ENCODE peak calls at places on chromosome X, in seven cellular contexts. C is fibroblast of the aortic adventitia, A is bronchial epithelial cell, O is fibroblast of lung, L is psoas muscle, W is foreskin fibroblast, I is D721Med. V is an unnamed sample.

GRCh38 chrX:57453901-57454300 is 137.9 kb upstream of the ZXDB start:
- DNase-seq in W (no peak), L (no peak), O (no peak), I (no peak), C (peak), A (peak), V (no peak)

GRCh38 chrX:104565791-104566687 is at the start of gene IL1RAPL2:
- DNase-seq in L (peak), I (no peak), W (peak), O (peak), A (peak), C (no peak), V (no peak)

GRCh38 chrX:4035874-4036273 is 322.4 kb upstream of the PRKX start:
- DNase-seq in O (no peak), I (no peak), C (no peak), W (no peak), L (no peak), A (no peak), V (no peak)

GRCh38 chrX:153495362-153495751 is 577 bp downstream of the BGN start:
- DNase-seq in L (no peak), O (peak), A (peak), C (peak), I (no peak), W (peak), V (no peak)

GRCh38 chrX:13742397-13743176 is 8.0 kb downstream of the OFD1 start:
- DNase-seq in L (no peak), C (no peak), A (peak), W (no peak), O (no peak), I (no peak), V (no peak)

GRCh38 chrX:30659421-30659820 is 6.2 kb downstream of the GK start:
- DNase-seq in I (no peak), W (peak), C (peak), O (peak), L (no peak), A (peak), V (no peak)

GRCh38 chrX:40176979-40177430 is 79.2 kb upstream of the BCOR start:
- DNase-seq in I (no peak), C (no peak), O (no peak), A (no peak), W (no peak), L (peak), V (no peak)

GRCh38 chrX:44042731-44043130 is 69.5 kb upstream of the NDP start:
- DNase-seq in O (peak), W (peak), I (no peak), C (peak), A (no peak), L (no peak), V (no peak)

GRCh38 chrX:100328342-100328741 is 81.7 kb downstream of the PCDH19 start:
- DNase-seq in I (no peak), W (no peak), C (no peak), L (no peak), A (no peak), O (no peak), V (no peak)

GRCh38 chrX:19613645-19614323 is 98.5 kb upstream of the MAP3K15 start:
- DNase-seq in A (no peak), I (no peak), L (peak), O (no peak), W (no peak), C (no peak), V (no peak)

GRCh38 chrX:115539841-115540240 is 21.1 kb upstream of the PLS3 start:
- DNase-seq in I (no peak), O (no peak), C (no peak), L (no peak), A (no peak), W (no peak), V (no peak)

GRCh38 chrX:16826207-16826606 is 39.9 kb downstream of the TXLNG start:
- DNase-seq in W (peak), C (peak), O (peak), A (peak), I (no peak), L (no peak), V (no peak)

GRCh38 chrX:1554469-1555210 is 17.7 kb upstream of the P2RY8 start:
- DNase-seq in A (no peak), O (no peak), C (no peak), L (no peak), I (no peak), W (no peak), V (peak)

GRCh38 chrX:70494441-70494840 is 49.8 kb downstream of the DLG3 start:
- DNase-seq in O (no peak), I (no peak), C (no peak), L (no peak), A (peak), W (peak), V (no peak)

GRCh38 chrX:45775462-45775861 is 574.8 kb upstream of the DIPK2B start:
- DNase-seq in O (peak), I (no peak), W (peak), L (no peak), A (peak), C (peak), V (no peak)

GRCh38 chrX:48831909-48832291 is 3.5 kb downstream of the PCSK1N start:
- DNase-seq in I (no peak), L (no peak), W (peak), C (no peak), O (no peak), A (no peak), V (no peak)

GRCh38 chrX:120746153-120746552 is 116.3 kb upstream of the C1GALT1C1 start:
- DNase-seq in C (no peak), O (no peak), A (no peak), L (no peak), W (no peak), I (no peak), V (no peak)

GRCh38 chrX:104566921-104567501 is 1.0 kb downstream of the IL1RAPL2 start:
- DNase-seq in C (no peak), L (peak), A (no peak), I (no peak), W (peak), O (no peak), V (no peak)

GRCh38 chrX:8738588-8739189 is 6.8 kb upstream of the ANOS1 start:
- DNase-seq in C (peak), W (peak), A (no peak), O (peak), L (no peak), I (no peak), V (no peak)

GRCh38 chrX:22577181-22577580 is 304.5 kb downstream of the CBLL2 start:
- DNase-seq in O (peak), W (peak), A (peak), C (peak), L (no peak), I (no peak), V (no peak)

GRCh38 chrX:155070663-155070974 is 317 bp downstream of the CMC4 start:
- DNase-seq in W (no peak), L (no peak), A (no peak), I (no peak), C (no peak), O (no peak), V (no peak)

GRCh38 chrX:13005671-13006473 is 31.0 kb downstream of the TMSB4X start:
- DNase-seq in A (no peak), L (no peak), O (peak), I (no peak), C (peak), W (no peak), V (no peak)

GRCh38 chrX:3286196-3286920 is 60.1 kb downstream of the MXRA5 start:
- DNase-seq in O (peak), W (peak), C (peak), I (no peak), L (no peak), A (peak), V (peak)

GRCh38 chrX:115266300-115266699 is 23.2 kb upstream of the LUZP4 start:
- DNase-seq in L (no peak), W (no peak), A (no peak), I (no peak), O (no peak), C (no peak), V (no peak)

GRCh38 chrX:45479196-45479834 is 278.6 kb upstream of the DIPK2B start:
- DNase-seq in W (peak), I (no peak), L (no peak), A (peak), C (peak), O (peak), V (no peak)

GRCh38 chrX:24002792-24003191 is 24.2 kb downstream of the KLHL15 start:
- DNase-seq in L (no peak), O (no peak), C (no peak), W (no peak), A (no peak), I (no peak), V (no peak)

GRCh38 chrX:102840871-102841705 is 96.0 kb upstream of the RAB40AL start:
- DNase-seq in W (peak), I (no peak), L (no peak), C (peak), O (peak), A (peak), V (no peak)

GRCh38 chrX:72299891-72300630 is 5.7 kb downstream of the CITED1 start:
- DNase-seq in C (no peak), O (no peak), L (no peak), W (peak), I (no peak), A (no peak), V (no peak)

GRCh38 chrX:9127991-9128390 is 94.1 kb upstream of the FAM9B start:
- DNase-seq in W (no peak), L (no peak), I (no peak), A (no peak), C (no peak), O (no peak), V (no peak)

GRCh38 chrX:94831364-94831763 is 1157.4 kb downstream of the FAM133A start:
- DNase-seq in A (peak), O (no peak), I (no peak), L (no peak), W (peak), C (peak), V (no peak)
- TF ChIP-seq CTCF in A (peak), O (no peak), I (peak), L (peak), W (no peak), C (peak), V (peak)

DNA sequence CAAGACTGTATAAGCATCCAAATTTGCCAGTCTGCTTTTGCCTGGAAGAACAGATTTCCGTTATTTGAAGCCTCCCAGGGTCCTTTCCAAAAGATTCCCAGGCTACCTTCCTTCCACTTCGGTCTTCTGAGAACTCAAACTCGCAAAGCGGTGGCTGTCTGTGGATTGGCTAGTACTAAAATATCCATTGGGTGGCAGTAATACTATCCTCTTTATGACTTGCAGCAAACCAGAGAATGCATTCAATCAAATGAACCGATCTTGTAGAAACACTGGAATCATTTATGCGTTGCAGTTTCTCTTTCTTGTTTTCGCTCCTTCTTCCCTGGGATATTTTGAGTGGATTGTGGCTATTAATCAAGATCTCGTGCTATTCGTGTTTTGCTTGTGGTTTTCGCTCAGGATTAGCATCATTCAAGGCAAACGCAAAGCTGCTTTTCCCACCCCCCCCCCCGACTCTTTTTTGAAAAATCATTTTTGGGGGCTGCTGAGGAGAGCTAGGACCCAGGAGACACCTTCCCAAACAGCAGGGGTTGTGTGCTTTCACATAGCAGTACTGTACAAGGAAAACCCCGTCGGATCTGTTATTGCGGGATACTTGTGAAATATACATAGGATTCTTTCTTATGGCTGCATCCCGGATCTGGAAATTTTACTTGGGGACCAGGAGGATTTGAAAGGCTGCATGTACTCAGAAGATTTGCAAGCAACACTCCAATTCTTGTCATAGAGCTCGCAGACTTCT is at the start of gene IL1RAPL1:
- DNase-seq in A (peak), I (no peak), C (peak), L (no peak), O (peak), W (peak), V (no peak)
- TF ChIP-seq CTCF in A (peak), I (no peak), C (no peak), L (no peak), O (peak), W (no peak), V (peak)

DNA sequence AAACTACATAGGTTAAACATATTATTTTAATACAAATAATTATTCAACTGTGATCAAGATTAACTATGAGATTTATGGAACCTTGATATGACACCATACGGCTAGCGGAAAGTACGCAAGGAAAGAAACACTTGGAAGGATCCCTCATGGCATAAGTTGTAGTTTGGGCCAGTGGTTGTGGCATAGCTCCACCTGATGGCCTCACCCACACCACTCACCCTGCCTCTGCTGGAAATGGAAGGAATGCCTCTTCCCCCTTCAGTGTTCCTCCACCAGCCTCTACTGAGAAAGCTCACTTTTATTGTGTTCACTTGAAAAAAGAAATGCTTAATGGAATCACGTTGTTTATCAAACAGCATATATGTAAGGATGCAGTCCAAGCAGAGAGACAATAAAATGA is 86.4 kb downstream of the BMP15 start:
- DNase-seq in I (no peak), W (no peak), A (no peak), C (no peak), L (no peak), O (no peak), V (no peak)
- TF ChIP-seq CTCF in I (no peak), W (no peak), A (no peak), C (no peak), L (no peak), O (no peak), V (no peak)

GRCh38 chrX:47643926-47644325 is 6.4 kb downstream of the ELK1 start:
- DNase-seq in L (no peak), C (peak), I (no peak), W (peak), O (peak), A (no peak), V (no peak)
- TF ChIP-seq CTCF in L (no peak), C (peak), I (peak), W (no peak), O (peak), A (peak), V (peak)

DNA sequence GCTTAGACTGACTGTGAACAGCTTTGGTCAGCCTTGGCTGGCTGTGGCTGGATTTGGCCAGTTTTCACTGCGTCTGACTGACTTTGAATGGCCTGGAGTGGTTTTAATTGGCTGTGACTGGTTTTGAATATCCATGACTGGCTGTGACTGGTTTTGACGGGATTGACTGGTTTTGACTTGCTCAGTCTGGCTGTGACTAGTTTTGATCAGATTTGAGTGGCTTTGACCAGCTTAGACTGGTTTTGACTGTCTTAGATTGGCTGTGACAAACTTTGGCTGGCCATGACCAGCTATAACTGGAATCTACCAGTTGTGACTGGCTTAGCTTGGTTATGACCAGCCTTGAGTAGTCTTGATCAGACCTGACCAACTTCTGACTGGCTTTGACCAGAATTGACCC is 168.4 kb upstream of the AMOT start:
- DNase-seq in C (no peak), O (no peak), I (no peak), A (no peak), W (no peak), L (no peak), V (no peak)
- TF ChIP-seq CTCF in C (no peak), O (no peak), I (no peak), A (no peak), W (no peak), L (no peak), V (no peak)

GRCh38 chrX:47570794-47571193 is 9.8 kb downstream of the ARAF start:
- DNase-seq in I (no peak), A (no peak), L (no peak), W (no peak), O (no peak), C (no peak), V (no peak)
- TF ChIP-seq CTCF in I (no peak), A (no peak), L (no peak), W (no peak), O (no peak), C (no peak), V (no peak)

GRCh38 chrX:10602646-10603045 is 17.7 kb downstream of the MID1 start:
- DNase-seq in C (no peak), O (no peak), I (no peak), L (no peak), W (no peak), A (peak), V (no peak)

GRCh38 chrX:10600479-10600878 is 19.9 kb downstream of the MID1 start:
- DNase-seq in L (no peak), C (no peak), A (no peak), I (no peak), W (no peak), O (no peak), V (no peak)

GRCh38 chrX:10603612-10604011 is 16.8 kb downstream of the MID1 start:
- DNase-seq in W (no peak), I (no peak), L (no peak), C (no peak), O (no peak), A (no peak), V (no peak)

GRCh38 chrX:10598540-10598939 is 21.8 kb downstream of the MID1 start:
- DNase-seq in L (no peak), C (peak), A (no peak), W (no peak), O (no peak), I (no peak), V (no peak)

GRCh38 chrX:10597871-10598270 is 22.5 kb downstream of the MID1 start:
- DNase-seq in L (no peak), I (no peak), O (peak), C (no peak), A (peak), W (peak), V (no peak)
- TF ChIP-seq CTCF in L (peak), I (peak), O (peak), C (peak), A (peak), W (peak), V (peak)

GRCh38 chrX:110667706-110668105 is 127.9 kb downstream of the CHRDL1 start:
- DNase-seq in C (no peak), L (no peak), I (no peak), W (no peak), O (no peak), A (no peak), V (no peak)

GRCh38 chrX:110665223-110665622 is 130.4 kb downstream of the CHRDL1 start:
- DNase-seq in I (no peak), C (no peak), O (no peak), W (no peak), L (no peak), A (no peak), V (no peak)

GRCh38 chrX:110671068-110671803 is 124.4 kb downstream of the CHRDL1 start:
- DNase-seq in W (peak), L (no peak), A (peak), O (peak), I (no peak), C (peak), V (no peak)

GRCh38 chrX:110669572-110669971 is 126.0 kb downstream of the CHRDL1 start:
- DNase-seq in C (no peak), W (no peak), A (no peak), O (no peak), I (no peak), L (no peak), V (no peak)

GRCh38 chrX:110665636-110666035 is 130.0 kb downstream of the CHRDL1 start:
- DNase-seq in O (peak), C (peak), I (no peak), A (peak), L (no peak), W (peak), V (no peak)
- TF ChIP-seq CTCF in O (peak), C (peak), I (peak), A (no peak), L (peak), W (peak), V (peak)

DNA sequence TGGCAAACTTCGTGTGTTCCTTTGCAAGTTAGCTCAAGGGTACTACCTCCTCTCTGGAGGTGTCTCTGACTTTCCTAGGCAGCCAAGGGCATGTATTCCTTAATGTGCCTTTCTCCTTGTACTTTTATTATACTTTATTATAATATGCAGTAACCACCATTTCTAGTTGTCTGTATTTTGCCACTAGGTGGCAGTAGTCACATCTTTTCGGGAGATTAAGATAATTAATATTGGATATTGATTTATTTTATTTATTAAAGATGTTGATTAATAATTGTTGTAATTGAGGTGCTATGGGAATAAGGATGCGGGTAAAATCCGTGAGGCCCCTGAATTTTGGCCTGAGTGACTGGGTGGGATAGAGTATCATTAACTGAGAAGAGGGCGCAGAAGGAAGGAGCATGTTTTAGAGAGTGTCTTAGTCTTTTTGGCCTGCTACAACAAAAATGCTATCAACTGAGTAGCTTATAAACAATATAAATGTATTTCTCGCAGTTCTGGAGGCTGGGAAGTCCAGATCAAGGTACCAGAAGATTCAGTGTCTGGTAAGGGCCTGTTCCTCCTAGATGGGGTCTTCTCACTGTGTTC is 153.3 kb downstream of the TMEM164 start:
- DNase-seq in A (no peak), C (peak), W (peak), O (peak), I (no peak), L (no peak), V (no peak)
- TF ChIP-seq CTCF in A (no peak), C (peak), W (peak), O (peak), I (peak), L (peak), V (peak)

GRCh38 chrX:74546984-74547383 is 67.4 kb downstream of the RLIM start:
- DNase-seq in L (no peak), I (no peak), A (no peak), W (no peak), C (no peak), O (no peak), V (no peak)
- TF ChIP-seq CTCF in L (no peak), I (no peak), A (no peak), W (no peak), C (no peak), O (no peak), V (no peak)

V was measured in osteocyte.